ENCODE peak calls at places on chromosomes 5 and 9, in seven cellular contexts. One of them, this sample, is unnamed. For H3K9me3, the result is how much of the 10 kb centered on the place peaks cover.

GRCh38 chr5:149380466-149381121 is 1.5 kb upstream of the IL17B start:
- DNase-seq in fibroblast of lung: peak
- DNase-seq in HCT116: no peak
- DNase-seq in Caco-2: no peak
- DNase-seq in breast epithelium: no peak
- DNase-seq in mammary epithelial cell: no peak
- DNase-seq in left ventricle myocardium inferior: no peak
- DNase-seq in this sample: no peak

GRCh38 chr5:176528761-176529115 is 8.5 kb downstream of the RNF44 start:
- DNase-seq in fibroblast of lung: no peak
- DNase-seq in HCT116: no peak
- DNase-seq in Caco-2: no peak
- DNase-seq in breast epithelium: no peak
- DNase-seq in mammary epithelial cell: no peak
- DNase-seq in left ventricle myocardium inferior: no peak
- DNase-seq in this sample: no peak

GRCh38 chr5:4797445-4797844 is 342.7 kb upstream of the ADAMTS16 start:
- DNase-seq in fibroblast of lung: no peak
- DNase-seq in HCT116: no peak
- DNase-seq in Caco-2: no peak
- DNase-seq in breast epithelium: no peak
- DNase-seq in mammary epithelial cell: no peak
- DNase-seq in left ventricle myocardium inferior: no peak
- DNase-seq in this sample: no peak

GRCh38 chr9:13109781-13110180 is 169.7 kb downstream of the MPDZ start:
- DNase-seq in fibroblast of lung: no peak
- DNase-seq in HCT116: no peak
- DNase-seq in Caco-2: no peak
- DNase-seq in breast epithelium: no peak
- DNase-seq in mammary epithelial cell: no peak
- DNase-seq in left ventricle myocardium inferior: no peak
- DNase-seq in this sample: no peak

GRCh38 chr5:148002471-148002870 is 61.3 kb upstream of the SPINK5 start:
- DNase-seq in fibroblast of lung: no peak
- DNase-seq in HCT116: no peak
- DNase-seq in Caco-2: no peak
- DNase-seq in breast epithelium: no peak
- DNase-seq in mammary epithelial cell: peak
- DNase-seq in left ventricle myocardium inferior: no peak
- DNase-seq in this sample: no peak

GRCh38 chr9:79263666-79264460 is 307.9 kb upstream of the TLE4 start:
- DNase-seq in fibroblast of lung: peak
- DNase-seq in HCT116: no peak
- DNase-seq in Caco-2: no peak
- DNase-seq in breast epithelium: no peak
- DNase-seq in mammary epithelial cell: no peak
- DNase-seq in left ventricle myocardium inferior: peak
- DNase-seq in this sample: no peak

GRCh38 chr5:150492621-150493020 is 15.3 kb upstream of the NDST1 start:
- DNase-seq in fibroblast of lung: peak
- DNase-seq in HCT116: no peak
- DNase-seq in Caco-2: no peak
- DNase-seq in breast epithelium: no peak
- DNase-seq in mammary epithelial cell: peak
- DNase-seq in left ventricle myocardium inferior: no peak
- DNase-seq in this sample: peak

GRCh38 chr9:114813717-114814418 is 8.0 kb upstream of the TNFSF15 start:
- DNase-seq in fibroblast of lung: no peak
- DNase-seq in HCT116: no peak
- DNase-seq in Caco-2: no peak
- DNase-seq in breast epithelium: no peak
- DNase-seq in mammary epithelial cell: no peak
- DNase-seq in left ventricle myocardium inferior: no peak
- DNase-seq in this sample: no peak

GRCh38 chr9:97808415-97808814 is 44.6 kb upstream of the FOXE1 start:
- DNase-seq in fibroblast of lung: no peak
- DNase-seq in HCT116: no peak
- DNase-seq in Caco-2: no peak
- DNase-seq in breast epithelium: no peak
- DNase-seq in mammary epithelial cell: no peak
- DNase-seq in left ventricle myocardium inferior: no peak
- DNase-seq in this sample: no peak

GRCh38 chr5:68139601-68140441 is 75.7 kb upstream of the PIK3R1 start:
- DNase-seq in fibroblast of lung: peak
- DNase-seq in HCT116: no peak
- DNase-seq in Caco-2: no peak
- DNase-seq in breast epithelium: no peak
- DNase-seq in mammary epithelial cell: peak
- DNase-seq in left ventricle myocardium inferior: no peak
- DNase-seq in this sample: no peak

GRCh38 chr9:32584784-32585183 is 11.8 kb upstream of the NDUFB6 start:
- DNase-seq in fibroblast of lung: peak
- DNase-seq in HCT116: no peak
- DNase-seq in Caco-2: no peak
- DNase-seq in breast epithelium: no peak
- DNase-seq in mammary epithelial cell: no peak
- DNase-seq in left ventricle myocardium inferior: no peak
- DNase-seq in this sample: no peak

GRCh38 chr5:137900925-137901817 is 11.9 kb downstream of the PKD2L2 start:
- DNase-seq in fibroblast of lung: no peak
- DNase-seq in HCT116: no peak
- DNase-seq in Caco-2: no peak
- DNase-seq in breast epithelium: no peak
- DNase-seq in mammary epithelial cell: no peak
- DNase-seq in left ventricle myocardium inferior: no peak
- DNase-seq in this sample: no peak

GRCh38 chr9:123338710-123339665 is 17.0 kb upstream of the CRB2 start:
- DNase-seq in fibroblast of lung: peak
- DNase-seq in HCT116: no peak
- DNase-seq in Caco-2: no peak
- DNase-seq in breast epithelium: no peak
- DNase-seq in mammary epithelial cell: no peak
- DNase-seq in left ventricle myocardium inferior: peak
- DNase-seq in this sample: no peak

DNA sequence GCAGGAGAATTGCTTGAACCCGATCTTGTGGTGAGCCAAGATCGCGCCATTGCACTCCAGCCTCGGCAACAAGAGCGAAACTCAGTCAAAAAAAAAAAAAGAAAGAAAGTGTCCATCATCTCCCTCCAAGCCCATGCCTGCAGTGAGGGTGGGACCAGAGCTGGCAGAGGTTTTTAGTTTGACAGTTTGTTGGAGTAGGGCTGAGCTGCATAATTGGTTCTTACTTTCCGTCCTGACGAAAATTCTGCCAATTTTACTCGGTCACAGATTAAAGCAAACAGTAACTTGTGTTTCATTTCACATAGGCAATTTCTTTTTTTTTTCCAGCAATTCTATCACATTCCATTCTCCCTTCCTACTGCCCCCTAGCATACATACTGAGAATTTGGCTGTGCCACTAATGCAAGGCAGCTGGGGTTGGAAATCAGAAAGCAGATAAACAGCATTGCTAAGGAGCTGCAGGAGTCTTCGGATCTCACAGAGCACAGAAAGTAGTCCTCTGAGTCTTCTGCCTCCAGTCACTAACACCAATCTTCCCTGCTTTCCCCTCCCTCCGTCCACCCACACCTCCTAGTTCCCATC is 132.4 kb downstream of the FRMD3 start:
- DNase-seq in fibroblast of lung: no peak
- DNase-seq in HCT116: no peak
- DNase-seq in Caco-2: no peak
- DNase-seq in breast epithelium: no peak
- DNase-seq in mammary epithelial cell: no peak
- DNase-seq in left ventricle myocardium inferior: no peak
- DNase-seq in this sample: no peak
- TF ChIP-seq CTCF in fibroblast of lung: no peak
- TF ChIP-seq CTCF in HCT116: no peak
- TF ChIP-seq CTCF in Caco-2: no peak
- TF ChIP-seq CTCF in breast epithelium: no peak
- TF ChIP-seq CTCF in mammary epithelial cell: no peak
- TF ChIP-seq CTCF in left ventricle myocardium inferior: no peak
- TF ChIP-seq CTCF in this sample: no peak

DNA sequence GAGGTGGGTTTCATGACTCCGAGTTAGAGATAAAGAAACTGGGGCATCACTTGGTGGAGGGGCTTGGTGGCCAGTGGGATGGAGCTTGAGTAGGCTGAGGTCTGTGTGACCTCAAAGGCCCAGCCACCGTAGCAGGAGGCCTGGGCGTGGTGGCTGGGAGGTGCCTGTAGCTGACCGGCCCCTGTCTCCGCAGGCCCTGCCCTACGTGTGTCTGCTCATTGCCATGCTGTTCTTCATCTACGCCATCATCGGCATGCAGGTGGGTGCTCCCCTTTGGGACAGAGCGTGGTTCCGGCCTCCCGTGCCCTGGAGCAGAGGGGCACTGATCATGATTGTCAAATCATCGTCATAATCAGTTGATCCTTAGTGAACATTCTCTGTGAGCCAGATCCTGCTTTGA is 196.2 kb downstream of the CACNA1B start:
- DNase-seq in fibroblast of lung: no peak
- DNase-seq in HCT116: no peak
- DNase-seq in Caco-2: no peak
- DNase-seq in breast epithelium: peak
- DNase-seq in mammary epithelial cell: no peak
- DNase-seq in left ventricle myocardium inferior: no peak
- DNase-seq in this sample: no peak
- H3K9me3 ChIP-seq in fibroblast of lung: under half
- H3K9me3 ChIP-seq in HCT116: under half
- H3K9me3 ChIP-seq in Caco-2: under half
- H3K9me3 ChIP-seq in breast epithelium: under half
- H3K9me3 ChIP-seq in mammary epithelial cell: under half
- H3K9me3 ChIP-seq in left ventricle myocardium inferior: under half
- H3K9me3 ChIP-seq in this sample: under half

GRCh38 chr9:128634651-128635262 is 21.9 kb downstream of the DYNC2I2 start:
- DNase-seq in fibroblast of lung: no peak
- DNase-seq in HCT116: no peak
- DNase-seq in Caco-2: no peak
- DNase-seq in breast epithelium: no peak
- DNase-seq in mammary epithelial cell: peak
- DNase-seq in left ventricle myocardium inferior: no peak
- DNase-seq in this sample: no peak

GRCh38 chr9:128634111-128634510 is 22.5 kb downstream of the DYNC2I2 start:
- DNase-seq in fibroblast of lung: no peak
- DNase-seq in HCT116: no peak
- DNase-seq in Caco-2: no peak
- DNase-seq in breast epithelium: no peak
- DNase-seq in mammary epithelial cell: no peak
- DNase-seq in left ventricle myocardium inferior: no peak
- DNase-seq in this sample: no peak

GRCh38 chr9:128636024-128636390 is 20.6 kb downstream of the DYNC2I2 start:
- DNase-seq in fibroblast of lung: no peak
- DNase-seq in HCT116: no peak
- DNase-seq in Caco-2: peak
- DNase-seq in breast epithelium: peak
- DNase-seq in mammary epithelial cell: no peak
- DNase-seq in left ventricle myocardium inferior: peak
- DNase-seq in this sample: peak

GRCh38 chr9:128636556-128637530 is 19.8 kb downstream of the DYNC2I2 start:
- DNase-seq in fibroblast of lung: no peak
- DNase-seq in HCT116: no peak
- DNase-seq in Caco-2: no peak
- DNase-seq in breast epithelium: peak
- DNase-seq in mammary epithelial cell: no peak
- DNase-seq in left ventricle myocardium inferior: no peak
- DNase-seq in this sample: no peak

DNA sequence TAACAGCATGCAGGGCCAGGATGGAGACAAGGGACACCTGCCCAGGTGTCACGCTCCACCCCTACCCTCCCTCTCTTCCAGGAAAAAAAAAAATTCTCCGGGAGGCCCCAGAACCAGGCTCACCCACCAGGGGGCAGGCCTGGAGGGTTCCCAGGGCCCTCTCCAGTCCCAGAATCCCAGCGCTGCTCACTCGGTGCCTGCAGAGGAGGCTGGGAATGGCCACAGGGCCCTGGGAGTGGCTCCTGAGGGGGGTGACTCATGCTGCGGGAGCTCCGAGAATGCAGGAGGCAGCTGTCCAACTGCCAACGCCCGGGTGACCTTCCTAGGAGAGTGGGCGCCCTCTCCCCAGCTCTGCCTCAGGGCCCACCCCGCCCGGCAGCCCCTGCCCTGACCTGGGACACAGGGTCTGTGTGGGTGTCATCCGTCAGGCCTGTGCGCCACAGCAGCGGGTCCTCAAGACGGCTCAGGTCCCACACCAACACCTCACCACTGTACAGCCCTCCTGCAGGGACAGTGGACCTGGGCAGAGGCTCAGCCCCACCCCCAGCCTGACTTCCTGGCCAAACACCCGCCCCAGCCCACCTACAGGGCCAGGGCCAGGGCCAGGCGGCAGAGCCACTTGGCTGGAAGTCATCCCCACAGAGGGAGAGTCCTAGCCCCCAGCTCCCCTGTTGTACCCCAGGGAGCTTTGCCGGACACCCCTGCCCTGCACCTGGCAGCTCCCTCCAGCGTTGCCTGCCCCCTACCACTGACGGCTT is 21.2 kb downstream of the DYNC2I2 start:
- DNase-seq in fibroblast of lung: peak
- DNase-seq in HCT116: peak
- DNase-seq in Caco-2: peak
- DNase-seq in breast epithelium: peak
- DNase-seq in mammary epithelial cell: peak
- DNase-seq in left ventricle myocardium inferior: peak
- DNase-seq in this sample: peak
- H3K4me3 ChIP-seq in fibroblast of lung: no peak
- H3K4me3 ChIP-seq in HCT116: peak
- H3K4me3 ChIP-seq in Caco-2: peak
- H3K4me3 ChIP-seq in breast epithelium: peak
- H3K4me3 ChIP-seq in mammary epithelial cell: no peak
- H3K4me3 ChIP-seq in left ventricle myocardium inferior: peak
- H3K4me3 ChIP-seq in this sample: peak

DNA sequence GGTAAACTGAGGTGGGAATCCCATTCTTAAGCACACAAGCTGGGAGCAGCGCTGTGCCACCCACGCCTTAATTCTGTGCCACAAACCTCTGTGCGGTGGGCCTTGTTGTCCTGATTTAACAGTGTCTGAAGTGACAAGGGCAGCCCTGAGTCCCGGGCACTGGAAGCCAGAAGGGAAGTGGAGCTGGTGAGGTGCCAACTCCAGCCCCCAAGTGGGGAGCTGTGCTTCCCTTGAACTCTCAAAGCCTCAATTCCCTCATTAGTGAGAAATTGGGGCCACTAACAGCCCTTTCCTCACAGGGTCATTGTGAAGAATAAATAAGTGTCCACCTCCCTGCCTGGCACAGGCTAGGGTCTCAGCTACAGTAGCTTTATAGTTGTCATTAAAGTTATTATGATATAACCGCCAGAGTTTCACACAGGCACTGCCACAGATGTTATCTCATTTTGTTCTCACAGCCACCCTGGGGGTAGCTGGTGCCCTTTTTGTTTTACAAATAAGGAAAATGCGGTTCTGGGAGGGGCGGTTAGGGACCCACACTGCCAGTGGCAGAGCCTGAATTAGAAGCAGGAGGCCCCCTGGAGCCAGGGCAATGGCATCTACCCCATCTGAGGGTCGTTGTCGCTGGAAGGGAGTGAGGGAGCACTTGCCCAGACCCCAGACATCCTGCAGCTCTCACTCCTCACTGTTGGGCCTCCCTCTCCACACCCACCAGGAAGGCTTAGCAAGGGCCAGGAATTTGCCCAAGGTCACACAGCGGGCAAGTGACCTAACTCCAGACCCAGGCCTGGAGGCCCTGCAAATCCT is 2.1 kb upstream of the TLX3 start:
- DNase-seq in fibroblast of lung: no peak
- DNase-seq in HCT116: no peak
- DNase-seq in Caco-2: no peak
- DNase-seq in breast epithelium: no peak
- DNase-seq in mammary epithelial cell: no peak
- DNase-seq in left ventricle myocardium inferior: no peak
- DNase-seq in this sample: no peak
- TF ChIP-seq CTCF in fibroblast of lung: no peak
- TF ChIP-seq CTCF in HCT116: no peak
- TF ChIP-seq CTCF in Caco-2: no peak
- TF ChIP-seq CTCF in breast epithelium: no peak
- TF ChIP-seq CTCF in mammary epithelial cell: no peak
- TF ChIP-seq CTCF in left ventricle myocardium inferior: no peak
- TF ChIP-seq CTCF in this sample: no peak

This sample was measured in PC-9.